ENCODE peak calls at places on chromosome 2, in six cellular contexts. One of them, this sample, is unnamed.
A peak's percentile ranks its signal among the peaks of the same experiment; 100 is the strongest.

GRCh38 chr2:95079455-95079776 is 42.2 kb downstream of the MRPS5 start:
- DNase-seq in central memory CD8-positive, alpha-beta T cell: no peak
- DNase-seq in hypothalamus: no peak
- DNase-seq in AG04450: no peak
- DNase-seq in HEK293T: no peak
- DNase-seq in stimulated activated naive CD8-positive, alpha-beta T cell treated with anti-CD3 and anti-CD28 coated beads, Interleukin-15, Interleukin-2, amounts not matched to agents 100 U/mL and 50 U/mL, for 24 hours: no peak
- DNase-seq in this sample: no peak

GRCh38 chr2:155815851-155816250 is 516.7 kb downstream of the NR4A2 start:
- DNase-seq in HEK293T: peak; percentile 37
- DNase-seq in central memory CD8-positive, alpha-beta T cell: no peak
- DNase-seq in hypothalamus: no peak
- DNase-seq in stimulated activated naive CD8-positive, alpha-beta T cell treated with anti-CD3 and anti-CD28 coated beads, Interleukin-15, Interleukin-2, amounts not matched to agents 100 U/mL and 50 U/mL, for 24 hours: no peak
- DNase-seq in AG04450: no peak
- DNase-seq in this sample: no peak

GRCh38 chr2:72205546-72205863 is 57.8 kb upstream of the CYP26B1 start:
- DNase-seq in central memory CD8-positive, alpha-beta T cell: no peak
- DNase-seq in HEK293T: no peak
- DNase-seq in hypothalamus: no peak
- DNase-seq in stimulated activated naive CD8-positive, alpha-beta T cell treated with anti-CD3 and anti-CD28 coated beads, Interleukin-15, Interleukin-2, amounts not matched to agents 100 U/mL and 50 U/mL, for 24 hours: no peak
- DNase-seq in AG04450: no peak
- DNase-seq in this sample: no peak

GRCh38 chr2:171893824-171894611 is at the start of gene SLC25A12:
- DNase-seq in AG04450: peak; percentile 18
- DNase-seq in HEK293T: peak; percentile 90
- DNase-seq in hypothalamus: peak; percentile 37
- DNase-seq in central memory CD8-positive, alpha-beta T cell: peak; percentile 31
- DNase-seq in stimulated activated naive CD8-positive, alpha-beta T cell treated with anti-CD3 and anti-CD28 coated beads, Interleukin-15, Interleukin-2, amounts not matched to agents 100 U/mL and 50 U/mL, for 24 hours: peak; percentile 82
- DNase-seq in this sample: peak; percentile 52

GRCh38 chr2:25912851-25913695 is 34.8 kb upstream of the ASXL2 start:
- DNase-seq in hypothalamus: no peak
- DNase-seq in central memory CD8-positive, alpha-beta T cell: no peak
- DNase-seq in AG04450: no peak
- DNase-seq in stimulated activated naive CD8-positive, alpha-beta T cell treated with anti-CD3 and anti-CD28 coated beads, Interleukin-15, Interleukin-2, amounts not matched to agents 100 U/mL and 50 U/mL, for 24 hours: no peak
- DNase-seq in HEK293T: no peak
- DNase-seq in this sample: no peak

GRCh38 chr2:215573495-215573894 is 137.6 kb upstream of the FN1 start:
- DNase-seq in stimulated activated naive CD8-positive, alpha-beta T cell treated with anti-CD3 and anti-CD28 coated beads, Interleukin-15, Interleukin-2, amounts not matched to agents 100 U/mL and 50 U/mL, for 24 hours: no peak
- DNase-seq in HEK293T: no peak
- DNase-seq in hypothalamus: no peak
- DNase-seq in AG04450: no peak
- DNase-seq in central memory CD8-positive, alpha-beta T cell: no peak
- DNase-seq in this sample: no peak

GRCh38 chr2:197599285-197599965 is 76.0 kb downstream of the RFTN2 start:
- DNase-seq in HEK293T: peak; percentile 56
- DNase-seq in stimulated activated naive CD8-positive, alpha-beta T cell treated with anti-CD3 and anti-CD28 coated beads, Interleukin-15, Interleukin-2, amounts not matched to agents 100 U/mL and 50 U/mL, for 24 hours: peak; percentile 27
- DNase-seq in central memory CD8-positive, alpha-beta T cell: no peak
- DNase-seq in hypothalamus: no peak
- DNase-seq in AG04450: peak; percentile 21
- DNase-seq in this sample: no peak

GRCh38 chr2:12487253-12488004 is 229.3 kb upstream of the TRIB2 start:
- DNase-seq in AG04450: no peak
- DNase-seq in stimulated activated naive CD8-positive, alpha-beta T cell treated with anti-CD3 and anti-CD28 coated beads, Interleukin-15, Interleukin-2, amounts not matched to agents 100 U/mL and 50 U/mL, for 24 hours: no peak
- DNase-seq in central memory CD8-positive, alpha-beta T cell: no peak
- DNase-seq in hypothalamus: no peak
- DNase-seq in HEK293T: no peak
- DNase-seq in this sample: no peak

GRCh38 chr2:175627405-175627804 is 374.7 kb downstream of the LNPK start:
- DNase-seq in stimulated activated naive CD8-positive, alpha-beta T cell treated with anti-CD3 and anti-CD28 coated beads, Interleukin-15, Interleukin-2, amounts not matched to agents 100 U/mL and 50 U/mL, for 24 hours: no peak
- DNase-seq in HEK293T: no peak
- DNase-seq in central memory CD8-positive, alpha-beta T cell: no peak
- DNase-seq in hypothalamus: no peak
- DNase-seq in AG04450: no peak
- DNase-seq in this sample: no peak

GRCh38 chr2:114009125-114009923 is 119.4 kb downstream of the ACTR3 start:
- DNase-seq in HEK293T: no peak
- DNase-seq in central memory CD8-positive, alpha-beta T cell: no peak
- DNase-seq in hypothalamus: no peak
- DNase-seq in stimulated activated naive CD8-positive, alpha-beta T cell treated with anti-CD3 and anti-CD28 coated beads, Interleukin-15, Interleukin-2, amounts not matched to agents 100 U/mL and 50 U/mL, for 24 hours: no peak
- DNase-seq in AG04450: no peak
- DNase-seq in this sample: no peak

GRCh38 chr2:1900736-1901135 is 156.4 kb upstream of the PXDN start:
- DNase-seq in AG04450: no peak
- DNase-seq in hypothalamus: no peak
- DNase-seq in central memory CD8-positive, alpha-beta T cell: no peak
- DNase-seq in HEK293T: peak; percentile 27
- DNase-seq in stimulated activated naive CD8-positive, alpha-beta T cell treated with anti-CD3 and anti-CD28 coated beads, Interleukin-15, Interleukin-2, amounts not matched to agents 100 U/mL and 50 U/mL, for 24 hours: no peak
- DNase-seq in this sample: no peak

GRCh38 chr2:49069829-49070228 is 84.5 kb downstream of the FSHR start:
- DNase-seq in HEK293T: no peak
- DNase-seq in AG04450: no peak
- DNase-seq in central memory CD8-positive, alpha-beta T cell: no peak
- DNase-seq in stimulated activated naive CD8-positive, alpha-beta T cell treated with anti-CD3 and anti-CD28 coated beads, Interleukin-15, Interleukin-2, amounts not matched to agents 100 U/mL and 50 U/mL, for 24 hours: no peak
- DNase-seq in hypothalamus: no peak
- DNase-seq in this sample: no peak